ENCODE peak calls at places on chromosomes 4 and X, in seven cellular contexts. P, W, M, F, T, C and V are unnamed samples.

GRCh38 chr4:130479020-130479419 is 1383.1 kb downstream of the C4orf33 start:
- DNase-seq in P (no peak), T (no peak), F (no peak), W (no peak), M (no peak), C (no peak), V (no peak)

GRCh38 chrX:13346646-13347045 is 26.8 kb upstream of the ATXN3L start:
- DNase-seq in W (no peak), P (no peak), C (no peak), F (no peak), T (no peak), M (no peak), V (no peak)

GRCh38 chr4:67779631-67780030 is 25.4 kb upstream of the GNRHR start:
- DNase-seq in T (no peak), F (no peak), C (no peak), W (no peak), P (no peak), M (no peak), V (no peak)

GRCh38 chr4:186248643-186249042 is 17.3 kb upstream of the F11 start:
- DNase-seq in P (no peak), W (no peak), M (no peak), C (no peak), F (no peak), T (no peak), V (no peak)

GRCh38 chrX:12002876-12003275 is 135.4 kb upstream of the FRMPD4 start:
- DNase-seq in T (no peak), P (no peak), C (no peak), W (no peak), F (no peak), M (no peak), V (no peak)

GRCh38 chr4:8274066-8274652 is 4.6 kb downstream of the HTRA3 start:
- DNase-seq in T (no peak), W (no peak), C (no peak), M (no peak), F (no peak), P (no peak), V (no peak)

GRCh38 chr4:42425146-42426065 is 28.1 kb downstream of the SHISA3 start:
- DNase-seq in C (no peak), W (peak), F (no peak), P (no peak), T (peak), M (no peak), V (no peak)

GRCh38 chr4:110589297-110589696 is 33.6 kb downstream of the PITX2 start:
- DNase-seq in F (no peak), M (no peak), W (no peak), C (no peak), T (no peak), P (no peak), V (no peak)

GRCh38 chr4:120071192-120071795 is 4.6 kb upstream of the MAD2L1 start:
- DNase-seq in M (peak), F (peak), T (no peak), C (no peak), W (no peak), P (peak), V (peak)

GRCh38 chr4:7805533-7806079 is 134.1 kb downstream of the AFAP1 start:
- DNase-seq in P (no peak), M (peak), W (no peak), F (no peak), C (no peak), T (no peak), V (no peak)

GRCh38 chrX:51893931-51894696 is 691 bp downstream of the MAGED1 start:
- DNase-seq in C (no peak), W (peak), M (no peak), T (peak), F (no peak), P (no peak), V (peak)

GRCh38 chrX:51894697-51895336 is 1.4 kb downstream of the MAGED1 start:
- DNase-seq in M (no peak), W (peak), T (peak), F (no peak), P (no peak), C (no peak), V (peak)

GRCh38 chrX:51891821-51892551 is 1.4 kb upstream of the MAGED1 start:
- DNase-seq in C (no peak), W (no peak), P (no peak), F (no peak), M (no peak), T (no peak), V (no peak)

GRCh38 chrX:51891245-51891644 is 2.2 kb upstream of the MAGED1 start:
- DNase-seq in M (no peak), F (no peak), T (no peak), W (no peak), C (no peak), P (no peak), V (no peak)

DNA sequence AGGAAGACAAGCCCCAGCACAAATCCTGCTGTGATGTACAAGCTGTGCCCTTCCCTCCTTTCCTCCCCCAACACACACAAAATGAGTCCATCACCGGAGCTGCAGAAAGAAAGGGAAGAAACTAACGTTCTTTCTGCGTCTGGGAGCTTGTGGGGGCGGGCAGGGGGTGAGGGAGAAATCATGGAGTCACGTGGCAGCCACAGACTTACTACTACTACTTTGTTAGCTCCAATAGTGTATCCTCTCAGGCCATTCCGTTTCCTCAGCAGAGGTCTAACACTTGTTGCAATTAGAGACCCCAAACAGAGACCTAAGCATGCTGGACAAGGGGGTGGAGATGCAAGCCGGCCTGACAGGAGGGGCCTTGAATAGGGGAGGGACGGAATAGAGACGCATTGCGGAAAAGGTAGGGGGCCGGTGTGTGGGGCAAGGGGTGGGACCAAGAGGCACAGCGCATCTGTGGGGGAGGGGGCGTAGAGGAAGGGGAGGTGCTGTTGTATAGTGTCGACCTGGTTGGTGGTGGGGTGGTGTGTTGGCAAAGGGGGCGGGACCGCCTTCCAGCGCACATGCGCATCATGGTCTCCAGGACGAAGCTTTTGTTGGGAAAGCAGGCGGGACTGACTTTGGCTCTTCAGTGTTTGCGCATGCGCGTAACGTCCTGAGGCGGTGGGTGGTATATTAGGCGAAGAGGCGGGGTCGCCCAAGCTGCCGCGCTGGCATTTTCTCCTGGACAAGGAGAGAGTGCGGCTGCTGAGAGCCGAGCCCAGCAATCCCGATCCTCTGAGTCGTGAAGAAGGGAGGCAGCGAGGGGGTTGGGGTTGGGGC is at the start of gene MAGED1:
- DNase-seq in W (peak), T (peak), P (no peak), C (peak), M (peak), F (no peak), V (peak)
- TF ChIP-seq SP1 in W (peak), T (no peak), P (no peak), C (peak), M (peak), F (no peak), V (no peak)

GRCh38 chr4:82864336-82865001 is 26.5 kb downstream of the SEC31A start:
- DNase-seq in P (no peak), W (no peak), M (no peak), C (no peak), T (no peak), F (no peak), V (no peak)

GRCh38 chr4:82866706-82867385 is 24.1 kb downstream of the SEC31A start:
- DNase-seq in F (no peak), C (no peak), T (no peak), P (no peak), M (no peak), W (no peak), V (no peak)

GRCh38 chr4:82868572-82868971 is 22.4 kb downstream of the SEC31A start:
- DNase-seq in C (no peak), M (no peak), T (no peak), W (no peak), F (no peak), P (no peak), V (no peak)

GRCh38 chr4:82861529-82861928 is 29.4 kb downstream of the SEC31A start:
- DNase-seq in T (no peak), C (no peak), F (no peak), M (no peak), W (no peak), P (no peak), V (no peak)

GRCh38 chr4:82865592-82865991 is 25.4 kb downstream of the SEC31A start:
- DNase-seq in C (no peak), W (no peak), M (peak), T (no peak), P (no peak), F (no peak), V (no peak)
- TF ChIP-seq SP1 in C (no peak), W (no peak), M (no peak), T (no peak), P (no peak), F (no peak), V (no peak)

DNA sequence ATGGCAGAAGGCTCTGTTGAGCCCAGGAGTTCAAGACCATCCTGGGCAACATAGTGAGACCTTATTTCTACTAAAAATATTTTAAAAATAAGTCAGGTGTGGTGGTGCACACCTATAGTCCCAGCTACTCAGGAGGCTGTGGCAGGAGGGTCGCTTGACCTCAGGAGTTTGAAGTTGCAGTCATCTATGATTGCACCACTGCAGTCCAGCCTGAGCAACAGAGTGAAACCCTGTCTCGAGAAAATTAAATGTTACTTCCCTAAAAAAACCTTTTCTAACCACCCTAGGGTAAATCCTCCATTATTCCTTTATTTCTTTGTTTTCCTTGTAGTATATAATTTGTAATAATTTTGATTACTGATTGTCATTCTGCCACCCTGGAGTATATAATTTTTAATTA is 7.9 kb downstream of the FAM200B start:
- DNase-seq in W (no peak), C (no peak), P (no peak), M (no peak), T (no peak), F (no peak), V (no peak)
- TF ChIP-seq SP1 in W (no peak), C (no peak), P (no peak), M (no peak), T (no peak), F (no peak), V (no peak)

DNA sequence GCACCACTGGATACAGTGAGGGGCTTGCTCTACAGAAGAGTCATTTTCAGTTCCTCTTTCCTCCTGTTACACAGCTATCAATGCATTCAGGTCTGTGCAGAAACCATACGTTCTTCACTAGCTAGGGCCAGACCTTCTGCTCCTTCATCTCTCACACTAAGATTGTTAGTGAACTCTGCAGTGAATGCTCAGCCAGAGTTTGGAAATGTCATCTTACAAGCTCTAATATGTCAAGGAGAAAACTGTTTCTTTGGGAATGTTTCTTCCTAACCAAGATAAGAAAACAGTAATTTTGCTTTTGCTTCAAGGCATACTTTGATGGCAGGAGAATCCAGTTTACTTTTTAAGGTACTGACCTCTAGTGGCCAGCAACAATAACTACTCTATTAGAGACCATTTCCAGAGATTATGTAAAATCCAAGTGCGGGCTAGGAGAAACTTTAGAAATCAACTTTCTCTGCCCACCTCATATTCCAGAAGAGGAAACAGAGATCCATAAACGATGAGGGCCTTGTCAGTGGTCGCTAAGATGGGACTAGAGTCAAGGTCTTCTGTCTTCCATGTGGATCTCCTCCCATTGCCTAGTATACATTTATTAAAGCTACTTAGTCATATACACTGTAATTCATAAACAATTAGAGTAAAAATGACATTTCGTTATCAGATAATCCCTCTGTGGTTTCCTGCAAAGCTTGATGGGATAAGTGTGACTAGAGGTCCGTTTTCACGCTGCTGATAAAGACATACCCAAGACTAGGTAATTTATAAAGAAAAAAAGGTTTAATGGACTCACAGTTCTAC is 12.1 kb upstream of the CC2D2A start:
- DNase-seq in M (peak), T (no peak), F (peak), W (no peak), P (no peak), C (peak), V (peak)
- TF ChIP-seq SP1 in M (no peak), T (no peak), F (no peak), W (no peak), P (no peak), C (no peak), V (no peak)

GRCh38 chrX:44970709-44971108 is 97.7 kb downstream of the KDM6A start:
- DNase-seq in P (no peak), T (no peak), M (no peak), W (no peak), F (no peak), C (no peak), V (no peak)
- TF ChIP-seq SP1 in P (no peak), T (no peak), M (no peak), W (no peak), F (no peak), C (no peak), V (no peak)

GRCh38 chr4:26611879-26612278 is 28.0 kb downstream of the TBC1D19 start:
- DNase-seq in M (no peak), F (no peak), T (no peak), C (no peak), W (no peak), P (no peak), V (no peak)

GRCh38 chr4:26609868-26610267 is 26.0 kb downstream of the TBC1D19 start:
- DNase-seq in T (no peak), P (no peak), M (no peak), W (no peak), F (no peak), C (no peak), V (no peak)

GRCh38 chr4:26613242-26613641 is 29.4 kb downstream of the TBC1D19 start:
- DNase-seq in P (no peak), W (no peak), T (no peak), F (no peak), M (no peak), C (no peak), V (no peak)

GRCh38 chr4:26613735-26614134 is 29.9 kb downstream of the TBC1D19 start:
- DNase-seq in P (no peak), F (no peak), C (no peak), W (no peak), M (no peak), T (no peak), V (no peak)

GRCh38 chr4:26609398-26609797 is 25.5 kb downstream of the TBC1D19 start:
- DNase-seq in M (no peak), W (no peak), F (no peak), P (no peak), T (no peak), C (no peak), V (no peak)
- TF ChIP-seq SP1 in M (no peak), W (no peak), F (no peak), P (no peak), T (no peak), C (no peak), V (no peak)

DNA sequence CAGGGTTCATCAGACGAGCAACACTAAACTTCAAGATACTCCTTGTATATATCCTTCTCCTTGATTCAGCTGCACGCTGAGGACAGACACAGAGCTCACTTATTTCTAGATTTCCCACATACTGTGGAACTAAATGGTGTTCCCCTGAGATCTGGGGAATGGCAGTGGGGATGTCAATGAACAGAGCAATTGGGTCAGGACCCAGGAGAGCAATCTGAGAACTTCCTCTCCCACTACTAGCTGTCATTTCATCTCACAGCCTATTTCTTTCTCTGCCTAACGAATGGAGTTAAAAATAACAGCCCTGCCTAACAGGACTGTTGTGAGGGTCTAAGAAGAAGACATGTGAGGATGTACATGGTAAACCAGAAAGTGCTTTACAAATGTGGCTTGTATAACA is 10.7 kb downstream of the NAAA start:
- DNase-seq in C (no peak), M (no peak), T (peak), W (no peak), F (no peak), P (no peak), V (no peak)
- TF ChIP-seq SP1 in C (no peak), M (no peak), T (no peak), W (no peak), F (no peak), P (no peak), V (no peak)

GRCh38 chr4:168562021-168562691 is 65.3 kb downstream of the PALLD start:
- DNase-seq in W (no peak), C (no peak), T (no peak), P (no peak), M (no peak), F (no peak), V (no peak)
- TF ChIP-seq SP1 in W (no peak), C (no peak), T (no peak), P (peak), M (no peak), F (no peak), V (no peak)